ENCODE peak calls at places on chromosomes 4 and X, in six cellular contexts. One of them, this sample, is unnamed. For H3K9me3 and H3K4me1, the result is how much of the 10 kb centered on the place peaks cover.

GRCh38 chr4:120864969-120865368 is 57.6 kb downstream of the PRDM5 start:
- DNase-seq in sigmoid colon: no peak
- DNase-seq in spleen: no peak
- DNase-seq in esophagus muscularis mucosa: no peak
- DNase-seq in IMR-90: no peak
- DNase-seq in A549: no peak
- DNase-seq in this sample: no peak

GRCh38 chrX:69369999-69370398 is 134.1 kb upstream of the NALF2 start:
- DNase-seq in IMR-90: no peak
- DNase-seq in spleen: no peak
- DNase-seq in esophagus muscularis mucosa: no peak
- DNase-seq in sigmoid colon: no peak
- DNase-seq in A549: no peak
- DNase-seq in this sample: no peak

GRCh38 chr4:64718091-64718490 is 308.8 kb upstream of the TECRL start:
- DNase-seq in spleen: no peak
- DNase-seq in IMR-90: no peak
- DNase-seq in A549: no peak
- DNase-seq in sigmoid colon: no peak
- DNase-seq in esophagus muscularis mucosa: no peak
- DNase-seq in this sample: no peak

GRCh38 chr4:90840828-90841227 is 713.6 kb downstream of the CCSER1 start:
- DNase-seq in esophagus muscularis mucosa: no peak
- DNase-seq in A549: no peak
- DNase-seq in IMR-90: no peak
- DNase-seq in sigmoid colon: no peak
- DNase-seq in spleen: no peak
- DNase-seq in this sample: no peak

GRCh38 chrX:68599256-68600152 is 48.0 kb upstream of the STARD8 start:
- DNase-seq in IMR-90: peak
- DNase-seq in A549: peak
- DNase-seq in esophagus muscularis mucosa: no peak
- DNase-seq in spleen: no peak
- DNase-seq in sigmoid colon: no peak
- DNase-seq in this sample: peak

GRCh38 chr4:80305466-80305865 is 30.1 kb upstream of the CFAP299 start:
- DNase-seq in A549: no peak
- DNase-seq in sigmoid colon: no peak
- DNase-seq in spleen: no peak
- DNase-seq in IMR-90: peak
- DNase-seq in esophagus muscularis mucosa: no peak
- DNase-seq in this sample: no peak

GRCh38 chrX:109841257-109841656 is 108.2 kb upstream of the ACSL4 start:
- DNase-seq in sigmoid colon: no peak
- DNase-seq in A549: no peak
- DNase-seq in IMR-90: no peak
- DNase-seq in spleen: no peak
- DNase-seq in esophagus muscularis mucosa: no peak
- DNase-seq in this sample: no peak

GRCh38 chr4:150283689-150284088 is 205.4 kb downstream of the DCLK2 start:
- DNase-seq in A549: peak
- DNase-seq in esophagus muscularis mucosa: no peak
- DNase-seq in sigmoid colon: no peak
- DNase-seq in IMR-90: peak
- DNase-seq in spleen: no peak
- DNase-seq in this sample: no peak

GRCh38 chrX:16185725-16186136 is 18.4 kb downstream of the MAGEB17 start:
- DNase-seq in esophagus muscularis mucosa: no peak
- DNase-seq in spleen: no peak
- DNase-seq in A549: peak
- DNase-seq in IMR-90: peak
- DNase-seq in sigmoid colon: no peak
- DNase-seq in this sample: no peak

GRCh38 chr4:163380703-163381102 is 37.0 kb downstream of the NPY5R start:
- DNase-seq in spleen: no peak
- DNase-seq in A549: peak
- DNase-seq in esophagus muscularis mucosa: no peak
- DNase-seq in IMR-90: no peak
- DNase-seq in sigmoid colon: no peak
- DNase-seq in this sample: no peak

GRCh38 chrX:114976321-114976720 is 41.1 kb downstream of the IL13RA2 start:
- DNase-seq in esophagus muscularis mucosa: no peak
- DNase-seq in A549: no peak
- DNase-seq in spleen: no peak
- DNase-seq in sigmoid colon: no peak
- DNase-seq in IMR-90: peak
- DNase-seq in this sample: no peak

GRCh38 chr4:171281359-171281758 is 531.8 kb upstream of the GALNTL6 start:
- DNase-seq in spleen: no peak
- DNase-seq in esophagus muscularis mucosa: no peak
- DNase-seq in A549: no peak
- DNase-seq in sigmoid colon: no peak
- DNase-seq in IMR-90: no peak
- DNase-seq in this sample: no peak

GRCh38 chr4:14225683-14226207 is 598.2 kb upstream of the BOD1L1 start:
- DNase-seq in A549: peak
- DNase-seq in spleen: no peak
- DNase-seq in IMR-90: no peak
- DNase-seq in esophagus muscularis mucosa: no peak
- DNase-seq in sigmoid colon: no peak
- DNase-seq in this sample: no peak

GRCh38 chr4:1154523-1155182 is 17.7 kb downstream of the SPON2 start:
- DNase-seq in sigmoid colon: peak
- DNase-seq in spleen: no peak
- DNase-seq in esophagus muscularis mucosa: peak
- DNase-seq in IMR-90: peak
- DNase-seq in A549: no peak
- DNase-seq in this sample: no peak

GRCh38 chr4:2583092-2583491 is 46.6 kb downstream of the FAM193A start:
- DNase-seq in sigmoid colon: peak
- DNase-seq in IMR-90: no peak
- DNase-seq in A549: no peak
- DNase-seq in esophagus muscularis mucosa: no peak
- DNase-seq in spleen: no peak
- DNase-seq in this sample: no peak

GRCh38 chr4:151676301-151676700 is 84.5 kb downstream of the GATB start:
- DNase-seq in IMR-90: peak
- DNase-seq in esophagus muscularis mucosa: no peak
- DNase-seq in spleen: no peak
- DNase-seq in sigmoid colon: no peak
- DNase-seq in A549: peak
- DNase-seq in this sample: no peak

GRCh38 chr4:49032440-49033161 is 46.5 kb downstream of the CWH43 start:
- DNase-seq in esophagus muscularis mucosa: no peak
- DNase-seq in IMR-90: peak
- DNase-seq in sigmoid colon: no peak
- DNase-seq in A549: peak
- DNase-seq in spleen: no peak
- DNase-seq in this sample: no peak

GRCh38 chr4:7928711-7929505 is 10.8 kb downstream of the AFAP1 start:
- DNase-seq in IMR-90: no peak
- DNase-seq in A549: peak
- DNase-seq in spleen: no peak
- DNase-seq in esophagus muscularis mucosa: no peak
- DNase-seq in sigmoid colon: peak
- DNase-seq in this sample: no peak

GRCh38 chrX:33204889-33205288 is 6.5 kb downstream of the DMD start:
- DNase-seq in spleen: no peak
- DNase-seq in sigmoid colon: no peak
- DNase-seq in esophagus muscularis mucosa: no peak
- DNase-seq in A549: no peak
- DNase-seq in IMR-90: peak
- DNase-seq in this sample: no peak

GRCh38 chrX:155768036-155768769 is 112.9 kb upstream of the VAMP7 start:
- DNase-seq in A549: peak
- DNase-seq in spleen: peak
- DNase-seq in sigmoid colon: no peak
- DNase-seq in esophagus muscularis mucosa: no peak
- DNase-seq in IMR-90: peak
- DNase-seq in this sample: no peak

GRCh38 chrX:17608898-17609297 is 128.4 kb upstream of the SCML1 start:
- DNase-seq in esophagus muscularis mucosa: no peak
- DNase-seq in spleen: no peak
- DNase-seq in A549: no peak
- DNase-seq in IMR-90: no peak
- DNase-seq in sigmoid colon: no peak
- DNase-seq in this sample: no peak

GRCh38 chr4:100168521-100168920 is 21.7 kb downstream of the DDIT4L start:
- DNase-seq in A549: no peak
- DNase-seq in IMR-90: peak
- DNase-seq in spleen: no peak
- DNase-seq in esophagus muscularis mucosa: no peak
- DNase-seq in sigmoid colon: no peak
- DNase-seq in this sample: no peak

GRCh38 chr4:142663828-142664227 is 182.3 kb downstream of the INPP4B start:
- DNase-seq in esophagus muscularis mucosa: no peak
- DNase-seq in A549: no peak
- DNase-seq in IMR-90: peak
- DNase-seq in sigmoid colon: no peak
- DNase-seq in spleen: no peak
- DNase-seq in this sample: no peak

GRCh38 chr4:145785391-145786008 is 105.6 kb downstream of the C4orf51 start:
- DNase-seq in IMR-90: no peak
- DNase-seq in A549: no peak
- DNase-seq in spleen: no peak
- DNase-seq in esophagus muscularis mucosa: no peak
- DNase-seq in sigmoid colon: no peak
- DNase-seq in this sample: no peak

GRCh38 chr4:2059726-2060577 is 825 bp downstream of the NAT8L start:
- DNase-seq in spleen: peak
- DNase-seq in A549: no peak
- DNase-seq in esophagus muscularis mucosa: no peak
- DNase-seq in sigmoid colon: no peak
- DNase-seq in IMR-90: no peak
- DNase-seq in this sample: no peak

GRCh38 chrX:139639253-139639652 is 68.7 kb downstream of the MCF2 start:
- DNase-seq in esophagus muscularis mucosa: no peak
- DNase-seq in spleen: no peak
- DNase-seq in A549: no peak
- DNase-seq in sigmoid colon: no peak
- DNase-seq in IMR-90: no peak
- DNase-seq in this sample: no peak

GRCh38 chr4:73811841-73812240 is 24.6 kb upstream of the CXCL6 start:
- DNase-seq in esophagus muscularis mucosa: no peak
- DNase-seq in A549: no peak
- DNase-seq in IMR-90: no peak
- DNase-seq in sigmoid colon: no peak
- DNase-seq in spleen: no peak
- DNase-seq in this sample: no peak
- TF ChIP-seq POLR2A in esophagus muscularis mucosa: no peak
- TF ChIP-seq POLR2A in A549: no peak
- TF ChIP-seq POLR2A in IMR-90: no peak
- TF ChIP-seq POLR2A in sigmoid colon: no peak
- TF ChIP-seq POLR2A in spleen: no peak
- TF ChIP-seq POLR2A in this sample: no peak

DNA sequence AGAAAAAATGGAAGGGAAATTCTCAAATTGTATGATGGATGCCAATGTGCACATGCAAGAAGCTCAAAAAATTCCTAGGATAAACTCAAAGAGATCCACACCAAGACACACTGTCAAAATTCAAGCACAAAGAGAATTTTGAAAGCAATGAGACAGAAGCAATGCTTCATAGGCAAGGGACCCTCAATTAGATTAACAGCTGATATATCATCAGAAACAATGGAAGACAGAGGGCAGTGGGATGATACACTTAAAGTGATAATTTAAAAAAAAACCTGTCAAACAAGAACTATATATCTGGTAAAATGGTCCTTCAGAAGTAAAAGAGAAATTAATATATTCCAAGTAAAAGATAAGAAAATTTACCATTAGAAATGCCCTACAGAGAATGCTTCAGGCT is 306.3 kb upstream of the PCDH7 start:
- DNase-seq in spleen: no peak
- DNase-seq in esophagus muscularis mucosa: no peak
- DNase-seq in IMR-90: no peak
- DNase-seq in sigmoid colon: no peak
- DNase-seq in A549: no peak
- DNase-seq in this sample: no peak
- H3K9me3 ChIP-seq in spleen: under half
- H3K9me3 ChIP-seq in esophagus muscularis mucosa: under half
- H3K9me3 ChIP-seq in IMR-90: under half
- H3K9me3 ChIP-seq in sigmoid colon: under half
- H3K9me3 ChIP-seq in A549: under half
- H3K9me3 ChIP-seq in this sample: under half

GRCh38 chrX:151982217-151982616 is 7.7 kb upstream of the GABRE start:
- DNase-seq in sigmoid colon: no peak
- DNase-seq in A549: peak
- DNase-seq in esophagus muscularis mucosa: no peak
- DNase-seq in spleen: no peak
- DNase-seq in IMR-90: peak
- DNase-seq in this sample: no peak

GRCh38 chrX:151983186-151983585 is 8.7 kb upstream of the GABRE start:
- DNase-seq in IMR-90: no peak
- DNase-seq in spleen: no peak
- DNase-seq in A549: no peak
- DNase-seq in esophagus muscularis mucosa: no peak
- DNase-seq in sigmoid colon: no peak
- DNase-seq in this sample: no peak

GRCh38 chrX:151984328-151984727 is 9.9 kb upstream of the GABRE start:
- DNase-seq in spleen: no peak
- DNase-seq in sigmoid colon: no peak
- DNase-seq in esophagus muscularis mucosa: no peak
- DNase-seq in IMR-90: peak
- DNase-seq in A549: peak
- DNase-seq in this sample: no peak

GRCh38 chrX:151977923-151978322 is 3.4 kb upstream of the GABRE start:
- DNase-seq in esophagus muscularis mucosa: no peak
- DNase-seq in sigmoid colon: no peak
- DNase-seq in IMR-90: no peak
- DNase-seq in spleen: no peak
- DNase-seq in A549: no peak
- DNase-seq in this sample: no peak

DNA sequence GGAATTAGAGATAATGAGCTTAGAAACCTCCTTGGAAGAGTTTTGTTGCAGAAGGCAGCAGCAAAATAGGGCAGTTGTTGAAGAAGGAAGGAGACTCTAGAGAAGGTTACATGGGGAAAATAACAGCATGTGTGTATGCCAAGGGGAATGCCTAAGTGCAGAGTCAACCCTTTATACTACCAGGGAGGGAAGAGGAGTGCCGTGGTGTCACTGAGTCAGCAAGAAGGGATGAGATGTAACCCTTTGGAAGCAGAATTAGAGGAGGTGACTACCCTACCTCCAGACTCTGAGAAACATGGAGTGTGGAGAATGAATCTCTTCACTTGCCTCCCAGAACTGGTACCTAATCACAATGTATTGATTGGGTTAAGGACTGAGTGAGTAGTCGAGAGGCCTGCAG is 6.7 kb upstream of the GABRE start:
- DNase-seq in esophagus muscularis mucosa: no peak
- DNase-seq in IMR-90: peak
- DNase-seq in A549: peak
- DNase-seq in sigmoid colon: no peak
- DNase-seq in spleen: no peak
- DNase-seq in this sample: no peak
- H3K4me1 ChIP-seq in esophagus muscularis mucosa: under half
- H3K4me1 ChIP-seq in IMR-90: under half
- H3K4me1 ChIP-seq in A549: half or more
- H3K4me1 ChIP-seq in sigmoid colon: under half
- H3K4me1 ChIP-seq in spleen: under half
- H3K4me1 ChIP-seq in this sample: under half

GRCh38 chrX:71615954-71616353 is 2.4 kb downstream of the CXCR3 start:
- DNase-seq in esophagus muscularis mucosa: no peak
- DNase-seq in spleen: no peak
- DNase-seq in sigmoid colon: peak
- DNase-seq in A549: no peak
- DNase-seq in IMR-90: no peak
- DNase-seq in this sample: no peak
- TF ChIP-seq POLR2A in esophagus muscularis mucosa: no peak
- TF ChIP-seq POLR2A in spleen: no peak
- TF ChIP-seq POLR2A in sigmoid colon: no peak
- TF ChIP-seq POLR2A in A549: no peak
- TF ChIP-seq POLR2A in IMR-90: no peak
- TF ChIP-seq POLR2A in this sample: no peak